ENCODE peak calls at places on chromosome 22, in four cellular contexts. E is transverse colon, G is uterus, B is tibial artery. C is an unnamed sample.

GRCh38 chr22:23774922-23775436 is 2.3 kb downstream of the MMP11 start:
- DNase-seq in B (no peak), G (no peak), E (no peak), C (peak; percentile 76)

GRCh38 chr22:17578129-17578754 is 14.9 kb downstream of the SLC25A18 start:
- DNase-seq in G (no peak), B (peak; percentile 75), E (peak; percentile 53), C (peak; percentile 87)

GRCh38 chr22:47337161-47337621 is 574.7 kb downstream of the TBC1D22A start:
- DNase-seq in E (peak; percentile 14), B (no peak), G (no peak), C (peak; percentile 59)

GRCh38 chr22:29071261-29072045 is 1.4 kb upstream of the KREMEN1 start:
- DNase-seq in E (peak; percentile 75), B (no peak), G (peak; percentile 29), C (no peak)

GRCh38 chr22:31475778-31476177 is 13.9 kb downstream of the EIF4ENIF1 start:
- DNase-seq in B (no peak), G (no peak), E (no peak), C (no peak)

GRCh38 chr22:19965771-19966709 is 24.4 kb upstream of the TXNRD2 start:
- DNase-seq in G (no peak), E (no peak), B (no peak), C (no peak)

GRCh38 chr22:27801197-27801615 is 350 bp downstream of the MN1 start:
- DNase-seq in G (no peak), B (no peak), E (peak; percentile 30), C (no peak)

GRCh38 chr22:24981656-24982055 is 29.1 kb downstream of the KIAA1671 start:
- DNase-seq in E (no peak), G (no peak), B (no peak), C (no peak)

GRCh38 chr22:33798401-33798800 is 121.9 kb downstream of the LARGE1 start:
- DNase-seq in B (no peak), E (no peak), G (no peak), C (no peak)

GRCh38 chr22:42321908-42322561 is 51.6 kb upstream of the TCF20 start:
- DNase-seq in E (peak; percentile 27), G (no peak), B (no peak), C (no peak)

GRCh38 chr22:35842954-35843353 is 125.3 kb downstream of the APOL5 start:
- DNase-seq in G (no peak), B (no peak), E (no peak), C (no peak)

GRCh38 chr22:31049815-31050420 is 31.2 kb upstream of the SMTN start:
- DNase-seq in E (no peak), B (no peak), G (no peak), C (no peak)

GRCh38 chr22:27872488-27872887 is 46.6 kb downstream of the PITPNB start:
- DNase-seq in E (no peak), B (no peak), G (no peak), C (no peak)

GRCh38 chr22:39327995-39328754 is 8.8 kb upstream of the RPL3 start:
- DNase-seq in G (no peak), B (no peak), E (no peak), C (no peak)

GRCh38 chr22:20000246-20001081 is 16.2 kb downstream of the ARVCF start:
- DNase-seq in E (no peak), G (no peak), B (peak; percentile 70), C (no peak)

GRCh38 chr22:44091751-44092150 is 67.6 kb downstream of the PARVB start:
- DNase-seq in E (no peak), B (no peak), G (no peak), C (no peak)

GRCh38 chr22:44089717-44090570 is 65.8 kb downstream of the PARVB start:
- DNase-seq in E (no peak), B (no peak), G (no peak), C (no peak)

GRCh38 chr22:44092636-44093220 is 68.6 kb downstream of the PARVB start:
- DNase-seq in E (no peak), G (no peak), B (no peak), C (no peak)

GRCh38 chr22:44090571-44090905 is 66.4 kb downstream of the PARVB start:
- DNase-seq in G (no peak), B (no peak), E (no peak), C (no peak)

DNA sequence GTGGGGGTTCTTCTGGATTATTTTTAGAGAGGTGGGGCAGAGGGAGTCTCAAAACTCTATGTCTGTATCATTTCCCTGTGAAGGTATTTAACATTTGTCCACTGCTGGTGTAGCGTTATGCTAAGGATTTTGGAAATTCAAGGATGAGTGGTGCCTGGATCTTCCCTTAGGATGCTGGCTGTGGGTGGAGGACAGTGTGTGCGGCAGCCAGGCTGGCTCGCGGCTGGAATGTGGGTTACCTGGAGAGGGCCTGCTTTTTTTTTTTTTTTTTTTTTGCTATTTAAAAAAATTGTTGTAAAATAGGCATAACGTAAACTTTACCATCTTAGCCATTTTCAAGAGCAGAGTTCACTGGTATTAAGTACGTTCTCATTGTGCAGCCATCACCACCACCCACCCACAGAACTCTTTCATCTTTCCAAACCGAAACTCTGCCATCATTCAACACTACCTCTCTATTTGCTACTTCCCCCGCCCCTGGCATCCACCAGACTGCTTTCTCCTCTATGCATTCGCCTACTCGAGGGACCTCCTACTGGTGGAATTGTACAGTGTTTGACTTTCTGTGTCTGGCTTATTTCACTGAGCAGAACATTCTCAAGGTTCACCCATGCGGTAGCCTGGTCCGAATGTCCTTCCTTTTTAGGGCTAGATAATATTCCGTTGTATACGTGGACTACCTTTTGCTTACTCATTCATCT is 67.1 kb downstream of the PARVB start:
- DNase-seq in B (no peak), G (no peak), E (no peak), C (no peak)
- TF ChIP-seq CTCF in B (no peak), G (no peak), E (no peak), C (peak; percentile 53)

GRCh38 chr22:46081036-46081830 is 69.1 kb upstream of the PPARA start:
- DNase-seq in G (peak; percentile 46), E (peak; percentile 8), B (peak; percentile 70), C (no peak)

GRCh38 chr22:46079861-46080821 is 70.2 kb upstream of the PPARA start:
- DNase-seq in B (peak; percentile 97), G (peak; percentile 89), E (peak; percentile 60), C (no peak)

GRCh38 chr22:46083383-46084350 is 66.7 kb upstream of the PPARA start:
- DNase-seq in G (peak; percentile 34), E (peak; percentile 12), B (peak; percentile 67), C (no peak)

GRCh38 chr22:46082633-46083032 is 67.7 kb upstream of the PPARA start:
- DNase-seq in G (no peak), B (no peak), E (no peak), C (no peak)

GRCh38 chr22:46081831-46082210 is 68.5 kb upstream of the PPARA start:
- DNase-seq in B (no peak), G (peak; percentile 45), E (peak; percentile 9), C (no peak)
- H3K4me3 ChIP-seq in B (peak overlapping the region; percentile 90), G (peak overlapping the region; percentile 94), E (no peak overlapping the region), C (no peak overlapping the region)

GRCh38 chr22:22110548-22111266 is 128.1 kb upstream of the TOP3B start:
- DNase-seq in E (peak; percentile 51), G (no peak), B (no peak), C (peak; percentile 48)
- TF ChIP-seq CTCF in E (peak; percentile 19), G (no peak), B (peak; percentile 44), C (peak; percentile 79)

DNA sequence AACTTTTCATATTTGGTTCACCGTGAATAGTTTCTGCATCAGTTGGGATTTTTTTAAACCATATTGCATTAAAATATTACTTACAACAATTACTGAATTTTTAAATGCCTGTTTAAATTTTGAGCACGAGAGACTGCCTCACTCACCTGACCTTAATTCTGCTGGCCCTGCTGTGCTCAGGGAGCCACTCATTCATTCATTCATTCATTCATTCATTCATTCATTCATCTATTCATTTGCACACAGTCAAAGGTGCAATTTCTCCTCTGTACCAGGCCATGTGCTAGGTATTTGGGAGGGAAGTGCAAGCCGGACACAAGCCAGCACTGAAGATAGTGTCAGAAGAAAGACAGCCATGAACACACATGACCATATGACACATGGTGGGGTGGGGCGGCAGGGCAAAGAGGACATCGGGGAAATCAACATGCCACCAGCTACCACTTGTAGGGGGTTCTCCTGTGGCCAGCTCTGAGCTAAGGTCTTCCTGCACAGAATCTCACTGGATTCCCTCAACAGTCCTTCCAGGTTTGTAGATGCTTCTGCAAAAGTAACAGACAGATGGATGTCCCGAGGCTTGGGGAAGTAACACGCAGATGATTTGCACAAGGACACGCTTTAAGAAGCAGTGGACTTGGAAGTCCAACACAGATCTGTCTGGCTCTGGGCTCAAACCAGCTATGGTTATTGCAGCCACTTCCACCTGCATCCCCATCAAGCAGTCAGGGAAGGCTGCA is 566 bp upstream of the CSF2RB start:
- DNase-seq in G (no peak), E (no peak), B (no peak), C (no peak)
- H3K4me3 ChIP-seq in G (no peak overlapping the region), E (no peak overlapping the region), B (peak overlapping the region; percentile 22), C (no peak overlapping the region)

GRCh38 chr22:26170795-26171194 is 1.5 kb downstream of the SEZ6L start:
- DNase-seq in G (no peak), B (no peak), E (no peak), C (no peak)
- TF ChIP-seq CTCF in G (no peak), B (no peak), E (no peak), C (no peak)

GRCh38 chr22:50508897-50509296 is 873 bp downstream of the NCAPH2 start:
- DNase-seq in E (no peak), G (no peak), B (no peak), C (no peak)
- H3K4me3 ChIP-seq in E (no peak overlapping the region), G (peak overlapping the region; percentile 78), B (peak overlapping the region; percentile 75), C (peak overlapping the region; percentile 73)

GRCh38 chr22:37126882-37127281 is 17.4 kb upstream of the TMPRSS6 start:
- DNase-seq in G (no peak), B (no peak), E (no peak), C (no peak)
- TF ChIP-seq CTCF in G (no peak), B (no peak), E (peak; percentile 36), C (peak; percentile 57)

C was measured in retinal pigment epithelial cell.